ENCODE peak calls at places on chromosome X, in four cellular contexts. C is HepG2, D is GM12878, F is K562. L is an unnamed sample.

GRCh38 chrX:40176979-40177430 is 79.2 kb upstream of the BCOR start:
- DNase-seq in F (no peak), C (peak; percentile 50), D (no peak), L (no peak)

GRCh38 chrX:6021316-6022091 is 207.2 kb downstream of the NLGN4X start:
- DNase-seq in F (no peak), D (no peak), C (peak; percentile 2), L (peak; percentile 0)

GRCh38 chrX:82218361-82218760 is 1016.5 kb downstream of the SH3BGRL start:
- DNase-seq in C (peak; percentile 0), D (peak; percentile 1), F (peak; percentile 7), L (peak; percentile 0)

GRCh38 chrX:10011261-10011931 is 44.2 kb downstream of the CLDN34 start:
- DNase-seq in D (peak; percentile 48), F (no peak), C (no peak), L (peak; percentile 29)

GRCh38 chrX:18220786-18221185 is at the start of gene BEND2:
- DNase-seq in D (no peak), C (no peak), F (no peak), L (no peak)

GRCh38 chrX:72545990-72546389 is 26.7 kb downstream of the HDAC8 start:
- DNase-seq in F (no peak), D (no peak), C (peak; percentile 2), L (no peak)

GRCh38 chrX:73855546-73855945 is 292.5 kb downstream of the CHIC1 start:
- DNase-seq in C (peak; percentile 22), F (peak; percentile 17), D (peak; percentile 31), L (peak; percentile 70)

GRCh38 chrX:1587161-1587560 is 4.2 kb upstream of the AKAP17A start:
- DNase-seq in D (no peak), C (no peak), F (no peak), L (no peak)

GRCh38 chrX:48896611-48897011 is 957 bp downstream of the TIMM17B start:
- DNase-seq in D (no peak), F (peak; percentile 28), C (no peak), L (no peak)

GRCh38 chrX:97060019-97060418 is 176.3 kb downstream of the RPA4 start:
- DNase-seq in C (no peak), D (no peak), F (no peak), L (no peak)

GRCh38 chrX:2848806-2849420 is 20.2 kb downstream of the GYG2 start:
- DNase-seq in C (peak; percentile 26), F (no peak), D (no peak), L (peak; percentile 54)

GRCh38 chrX:68196939-68197791 is 236.1 kb downstream of the OPHN1 start:
- DNase-seq in F (peak; percentile 53), C (peak; percentile 31), D (no peak), L (peak; percentile 57)

GRCh38 chrX:77389891-77390290 is 57.3 kb upstream of the FGF16 start:
- DNase-seq in D (no peak), F (no peak), C (no peak), L (no peak)
- TF ChIP-seq CEBPB in D (no peak), F (no peak), C (no peak), L (no peak)

GRCh38 chrX:131675596-131676194 is 131.8 kb downstream of the OR13H1 start:
- DNase-seq in D (no peak), C (peak; percentile 8), F (peak; percentile 41), L (peak; percentile 1)

DNA sequence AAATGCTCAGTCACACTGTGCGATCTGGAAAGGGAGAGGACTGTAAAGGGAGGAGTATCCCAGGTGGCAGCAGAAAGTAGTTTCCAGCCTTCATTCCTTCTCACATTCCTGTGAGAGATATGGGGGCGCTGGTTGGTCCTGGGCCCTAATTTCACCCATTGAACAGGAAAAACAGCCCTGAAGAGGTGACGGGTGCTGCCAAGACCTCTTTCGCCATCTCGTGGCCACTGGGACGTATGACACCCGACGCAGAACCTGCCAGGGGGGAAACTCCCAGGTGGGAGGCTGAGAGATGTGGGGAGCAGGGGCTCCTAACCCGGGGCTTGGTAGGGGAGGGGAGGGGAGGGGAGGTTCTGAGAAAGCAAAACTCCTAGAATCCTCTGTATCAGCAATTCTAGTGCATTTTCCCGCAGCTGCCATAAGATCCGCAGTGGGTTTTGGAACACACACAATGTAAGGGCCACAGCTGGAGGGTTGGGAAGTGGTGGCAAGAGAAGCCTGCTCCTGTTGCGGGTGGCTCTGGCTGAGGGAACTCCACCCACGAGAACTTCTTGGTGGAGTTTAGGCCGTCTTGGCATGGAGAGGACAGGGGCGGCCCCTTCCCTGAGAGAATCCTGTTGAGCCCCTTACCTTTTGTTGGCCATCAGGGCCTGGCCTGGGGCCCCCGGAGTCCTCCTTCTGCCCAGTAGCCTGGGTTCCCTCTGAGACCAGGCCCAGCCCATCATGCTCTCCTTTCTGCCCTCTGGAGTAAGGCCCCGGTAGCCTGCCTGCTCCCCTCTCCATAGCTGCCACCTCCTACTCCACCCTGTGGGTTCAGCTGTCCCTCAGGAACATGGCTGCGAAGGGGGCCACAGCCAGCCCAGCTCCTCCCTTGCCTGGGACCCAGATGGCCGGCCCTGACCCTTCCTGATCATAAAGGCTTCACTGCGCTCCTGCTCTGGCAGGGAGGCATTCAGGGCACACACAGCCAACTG is 134.1 kb downstream of the OR13H1 start:
- DNase-seq in C (peak; percentile 18), F (peak; percentile 69), D (no peak), L (peak; percentile 3)
- TF ChIP-seq CTCF in C (peak; percentile 70), F (peak; percentile 74), D (peak; percentile 89), L (peak; percentile 50)

GRCh38 chrX:124747295-124747694 is 400.9 kb downstream of the SH2D1A start:
- DNase-seq in F (no peak), C (no peak), D (no peak), L (no peak)
- TF ChIP-seq MXI1 in F (no peak), C (no peak), D (no peak), L (no peak)

DNA sequence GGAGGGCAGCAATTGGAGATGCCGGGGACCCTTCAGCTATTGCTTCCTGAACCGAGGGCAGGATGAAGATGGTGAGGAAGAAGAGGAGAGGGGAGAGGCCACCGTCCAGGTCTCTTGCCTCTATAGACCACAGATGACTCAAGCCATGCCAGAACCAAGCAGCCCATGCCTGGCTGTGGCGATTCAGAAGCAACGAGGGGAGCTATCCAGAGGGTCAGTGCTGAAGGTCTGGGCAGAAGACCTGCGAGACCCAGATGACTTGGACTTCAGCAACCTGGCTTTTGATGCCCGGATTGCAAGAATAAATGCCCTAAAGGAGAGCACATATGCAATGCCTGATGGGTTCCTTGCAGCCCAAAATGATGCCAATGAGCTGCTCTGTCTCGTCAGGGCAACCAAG is 70.2 kb upstream of the PRPS2 start:
- DNase-seq in F (no peak), C (no peak), D (no peak), L (no peak)
- TF ChIP-seq CEBPB in F (no peak), C (no peak), D (no peak), L (no peak)

GRCh38 chrX:8743126-8743732 is 11.3 kb upstream of the ANOS1 start:
- DNase-seq in D (no peak), C (peak; percentile 17), F (peak; percentile 62), L (peak; percentile 31)

GRCh38 chrX:8749697-8750096 is 17.8 kb upstream of the ANOS1 start:
- DNase-seq in F (no peak), C (no peak), D (no peak), L (no peak)

GRCh38 chrX:8748855-8749254 is 16.9 kb upstream of the ANOS1 start:
- DNase-seq in D (no peak), C (no peak), F (peak; percentile 12), L (peak; percentile 43)
- TF ChIP-seq CTCF in D (peak; percentile 63), C (peak; percentile 49), F (peak; percentile 43), L (peak; percentile 49)

GRCh38 chrX:104172788-104173187 is 6.5 kb downstream of the FAM199X start:
- DNase-seq in D (no peak), F (no peak), C (no peak), L (no peak)

GRCh38 chrX:104165894-104166734 is at the start of gene FAM199X:
- DNase-seq in D (peak; percentile 33), F (peak; percentile 83), C (peak; percentile 64), L (peak; percentile 82)

GRCh38 chrX:104172121-104172520 is 5.9 kb downstream of the FAM199X start:
- DNase-seq in C (no peak), D (no peak), F (no peak), L (no peak)

GRCh38 chrX:104168127-104168526 is 1.9 kb downstream of the FAM199X start:
- DNase-seq in D (no peak), C (no peak), F (no peak), L (no peak)

GRCh38 chrX:104166735-104167436 is 633 bp downstream of the FAM199X start:
- DNase-seq in C (no peak), F (peak; percentile 9), D (no peak), L (no peak)
- TF ChIP-seq MXI1 in C (no peak), F (no peak), D (no peak), L (no peak)

L was measured in IMR-90.